ENCODE peak calls at places on chromosomes 5 and 9, in nine cellular contexts. D is heart right ventricle, E is GM23248, M is right cardiac atrium, J is trophoblast cell, A is vagina, X is psoas muscle, Z is cardiac muscle cell, Y is RWPE2. K is an unnamed sample.

GRCh38 chr5:117236941-117237340 is 662.3 kb upstream of the SEMA6A start:
- DNase-seq in Z (no peak), M (no peak), Y (no peak), J (peak; percentile 92), A (no peak), D (no peak), X (no peak), E (no peak), K (no peak)

GRCh38 chr5:23494558-23494957 is 12.9 kb upstream of the PRDM9 start:
- DNase-seq in X (no peak), A (no peak), Z (no peak), D (no peak), E (no peak), M (no peak), J (no peak), Y (no peak), K (no peak)

GRCh38 chr5:91591076-91591475 is 208.0 kb upstream of the ARRDC3 start:
- DNase-seq in Z (no peak), D (no peak), E (no peak), X (no peak), J (no peak), M (no peak), Y (no peak), A (no peak), K (peak; percentile 6)

GRCh38 chr9:133597316-133597957 is 11.8 kb downstream of the FAM163B start:
- DNase-seq in M (no peak), E (no peak), Z (no peak), D (no peak), A (no peak), J (no peak), Y (no peak), X (no peak), K (no peak)

GRCh38 chr9:80041821-80042220 is 470.1 kb downstream of the TLE4 start:
- DNase-seq in J (peak; percentile 90), A (no peak), Z (no peak), M (no peak), D (no peak), Y (no peak), E (no peak), X (no peak), K (no peak)

GRCh38 chr5:119220576-119221197 is 135.1 kb upstream of the TNFAIP8 start:
- DNase-seq in J (no peak), Y (no peak), Z (no peak), E (no peak), A (no peak), D (no peak), M (no peak), X (no peak), K (no peak)

GRCh38 chr9:106718996-106719395 is 144.0 kb upstream of the ZNF462 start:
- DNase-seq in X (no peak), E (peak; percentile 43), M (no peak), Y (no peak), D (no peak), A (no peak), Z (no peak), J (peak; percentile 61), K (no peak)

GRCh38 chr9:124480621-124480981 is 26.6 kb downstream of the NR5A1 start:
- DNase-seq in J (peak; percentile 32), A (no peak), M (no peak), X (no peak), Z (peak; percentile 72), D (no peak), E (peak; percentile 48), Y (no peak), K (peak; percentile 78)

GRCh38 chr5:84092738-84093137 is 291.9 kb downstream of the EDIL3 start:
- DNase-seq in X (no peak), Z (no peak), E (no peak), Y (no peak), M (no peak), D (no peak), J (no peak), A (no peak), K (no peak)

GRCh38 chr5:123448017-123448617 is 24.9 kb upstream of the CEP120 start:
- DNase-seq in E (no peak), J (no peak), Y (no peak), A (no peak), X (no peak), Z (no peak), M (no peak), D (no peak), K (no peak)

GRCh38 chr5:159071382-159071781 is 28.3 kb downstream of the EBF1 start:
- DNase-seq in D (no peak), X (no peak), J (no peak), M (no peak), Y (no peak), Z (no peak), E (no peak), A (no peak), K (no peak)

GRCh38 chr9:84652496-84653081 is 16.9 kb upstream of the NTRK2 start:
- DNase-seq in J (no peak), X (no peak), Y (no peak), E (no peak), M (no peak), A (no peak), D (no peak), Z (no peak), K (peak; percentile 32)

GRCh38 chr9:124940894-124941688 is at the start of gene GOLGA1:
- DNase-seq in X (peak; percentile 97), Z (peak; percentile 98), Y (peak; percentile 95), J (peak; percentile 98), M (peak; percentile 98), A (peak; percentile 93), E (peak; percentile 97), D (peak; percentile 96), K (peak; percentile 96)

DNA sequence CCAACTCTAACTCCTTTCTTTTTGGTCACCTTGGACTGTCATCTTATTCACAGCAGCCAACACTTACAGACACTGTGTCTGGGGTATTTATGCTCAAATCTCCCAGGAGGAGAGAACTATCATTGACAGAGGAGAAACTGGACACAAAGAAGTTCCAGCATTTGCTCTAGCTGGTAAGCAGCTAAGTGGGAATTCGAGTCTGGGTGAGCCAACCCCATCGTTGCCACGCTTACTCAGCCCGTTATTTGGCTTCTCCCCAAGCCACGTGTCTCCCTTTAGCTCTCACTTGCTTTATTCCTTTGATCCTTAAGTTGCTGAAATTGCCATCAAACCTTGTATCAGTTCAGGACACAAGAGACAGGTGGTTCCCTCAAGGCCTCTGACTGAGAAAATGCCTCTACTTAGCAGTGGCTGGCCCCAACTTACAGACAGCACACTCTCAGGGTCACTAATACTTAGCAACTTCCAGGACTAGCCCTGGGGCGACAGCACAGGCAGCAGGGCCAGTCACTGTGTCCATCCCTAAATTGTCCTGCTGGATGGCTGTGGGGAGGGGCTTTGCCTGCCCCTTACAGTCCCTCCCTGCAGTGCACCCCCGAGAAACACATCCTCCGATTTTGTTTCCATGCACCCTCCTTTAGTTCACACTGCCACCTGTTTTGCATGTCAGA is 1.4 kb downstream of the SLC36A2 start:
- DNase-seq in A (no peak), E (peak; percentile 68), J (no peak), M (no peak), Y (no peak), D (no peak), Z (no peak), X (peak; percentile 31), K (peak; percentile 6)
- H3K27ac ChIP-seq in A (no peak overlapping the region), E (no peak overlapping the region), J (no peak overlapping the region), M (no peak overlapping the region), Y (no peak overlapping the region), D (no peak overlapping the region), Z (no peak overlapping the region), X (peak overlapping the region; percentile 91), K (no peak overlapping the region)

DNA sequence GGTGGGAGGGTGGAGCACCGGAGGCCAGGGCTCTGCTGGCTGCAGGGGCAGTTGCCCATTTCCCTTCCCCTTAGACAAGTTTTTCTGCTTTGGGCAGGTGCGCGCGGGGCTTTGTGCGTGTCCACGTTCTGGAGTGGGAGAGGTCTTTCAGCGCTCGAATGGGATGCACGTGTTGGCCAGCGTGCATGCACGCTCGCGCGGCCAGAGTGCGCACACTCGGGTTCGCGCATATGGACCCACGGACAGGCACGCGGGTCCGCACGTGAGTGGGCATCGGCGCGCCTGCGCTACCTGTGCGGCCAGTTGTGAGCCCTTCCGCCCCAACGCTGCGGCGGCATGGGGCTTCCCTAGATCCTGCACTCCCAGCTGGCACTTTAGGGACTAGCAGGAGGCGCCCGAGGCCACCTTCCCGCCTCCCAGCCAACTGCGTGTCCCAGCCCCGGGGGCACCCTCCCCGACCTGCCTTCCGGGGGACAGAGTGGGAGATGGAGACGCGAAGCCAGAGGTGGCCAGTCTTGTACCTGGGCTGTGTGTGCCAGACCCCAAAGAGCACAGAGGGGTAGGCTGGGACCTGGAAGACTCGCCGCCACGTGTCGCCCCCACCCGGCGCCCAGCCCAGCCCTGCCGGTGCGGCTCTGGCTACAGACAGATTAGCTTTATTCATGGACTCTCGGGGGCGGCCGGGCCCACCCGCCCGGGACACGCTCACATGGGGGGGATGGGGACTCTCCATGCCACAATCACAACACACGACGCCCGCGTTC is 9.8 kb upstream of the GPRIN1 start:
- DNase-seq in Y (peak; percentile 65), X (no peak), E (no peak), J (no peak), Z (no peak), A (no peak), M (peak; percentile 40), D (no peak), K (no peak)
- H3K4me1 ChIP-seq in Y (peaks cover 5% of the 10 kb centered on the region), X (peaks cover 24% of the 10 kb centered on the region), E (peaks cover 9% of the 10 kb centered on the region), J (no peaks in the 10 kb centered on the region), Z (peaks cover 14% of the 10 kb centered on the region), A (peaks cover 18% of the 10 kb centered on the region), M (no peaks in the 10 kb centered on the region), D (peaks cover 21% of the 10 kb centered on the region), K (peaks cover 4% of the 10 kb centered on the region)

DNA sequence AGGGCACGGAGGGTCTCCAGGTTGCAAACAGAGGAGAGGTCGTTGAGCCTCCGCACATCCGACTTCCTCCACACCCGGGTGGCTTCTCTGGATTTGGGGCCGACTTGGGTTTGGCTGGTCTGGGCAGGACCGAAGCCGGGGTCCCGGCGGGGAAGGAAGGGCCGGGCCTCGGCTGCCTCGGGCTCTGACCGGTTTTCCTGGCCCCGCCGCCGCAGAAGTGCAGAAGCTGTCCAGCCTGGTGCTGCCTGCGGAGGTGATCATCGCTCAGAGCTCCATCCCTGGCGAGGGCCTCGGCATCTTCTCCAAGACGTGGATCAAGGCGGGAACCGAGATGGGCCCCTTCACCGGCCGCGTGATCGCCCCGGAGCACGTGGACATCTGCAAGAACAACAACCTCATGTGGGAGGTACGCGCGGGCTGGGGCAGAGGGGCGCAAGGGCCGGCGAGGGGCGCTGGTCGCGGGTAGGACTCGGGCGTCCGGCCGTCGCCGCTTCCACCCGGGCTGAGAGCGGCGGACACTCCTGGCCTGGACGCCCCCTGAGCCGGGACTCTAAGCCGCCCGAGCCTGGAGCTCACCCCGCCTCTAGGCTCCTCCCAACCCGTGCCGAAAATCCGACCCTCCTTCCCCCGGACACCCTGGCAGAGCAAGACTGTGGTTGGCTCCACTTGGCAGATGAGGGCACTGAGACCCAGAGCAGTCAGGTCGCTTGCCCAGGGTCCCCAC is 2.2 kb downstream of the PRDM12 start:
- DNase-seq in E (no peak), D (no peak), X (no peak), Z (no peak), A (no peak), M (no peak), Y (no peak), J (no peak), K (no peak)
- H3K27me3 ChIP-seq in E (peaks cover 60% of the 10 kb centered on the region), D (peaks cover 70% of the 10 kb centered on the region), X (peaks cover 68% of the 10 kb centered on the region), Z (peaks cover 97% of the 10 kb centered on the region), A (peaks cover 30% of the 10 kb centered on the region), M (no peaks in the 10 kb centered on the region), Y (peaks cover 66% of the 10 kb centered on the region), J (peaks cover 71% of the 10 kb centered on the region), K (peaks cover 68% of the 10 kb centered on the region)

GRCh38 chr9:37290366-37290765 is 132.1 kb upstream of the GRHPR start:
- DNase-seq in X (no peak), Z (no peak), Y (no peak), A (no peak), D (no peak), M (no peak), J (no peak), E (no peak), K (no peak)
- H3K27ac ChIP-seq in X (no peak overlapping the region), Z (no peak overlapping the region), Y (peak overlapping the region; percentile 89), A (no peak overlapping the region), D (no peak overlapping the region), M (peak overlapping the region; percentile 45), J (no peak overlapping the region), E (peak overlapping the region; percentile 87), K (peak overlapping the region; percentile 86)